ENCODE peak calls at places on chromosomes 6 and 20, in seven cellular contexts. Z is GM13977; G is activated CD8-positive, alpha-beta T cell treated with anti-CD3 and anti-CD28 coated beads for 36 hours; N is pancreas; J is fibroblast of lung; P is fibroblast of the aortic adventitia; D is AG04450. A is an unnamed sample.

GRCh38 chr20:49794336-49795124 is 18.1 kb upstream of the SLC9A8 start:
- DNase-seq in P (no peak), D (no peak), J (no peak), Z (no peak), G (no peak), N (no peak), A (no peak)

GRCh38 chr6:35718354-35718695 is 18.5 kb upstream of the ARMC12 start:
- DNase-seq in D (no peak), J (no peak), P (no peak), Z (no peak), G (no peak), N (no peak), A (no peak)

GRCh38 chr20:672975-673604 is 2.5 kb downstream of the SCRT2 start:
- DNase-seq in N (no peak), D (no peak), J (no peak), Z (no peak), P (no peak), G (peak; percentile 15), A (no peak)

GRCh38 chr20:35121186-35121585 is 25.9 kb downstream of the EDEM2 start:
- DNase-seq in P (no peak), N (no peak), D (no peak), G (no peak), J (no peak), Z (no peak), A (no peak)

GRCh38 chr20:16615199-16615598 is 42.0 kb upstream of the KIF16B start:
- DNase-seq in G (no peak), D (peak; percentile 93), N (no peak), P (peak; percentile 95), Z (no peak), J (peak; percentile 60), A (no peak)

GRCh38 chr20:1420066-1420465 is 27.2 kb upstream of the FKBP1A start:
- DNase-seq in Z (no peak), J (no peak), P (no peak), N (no peak), D (no peak), G (no peak), A (no peak)

GRCh38 chr6:38404900-38405556 is 234.7 kb downstream of the BTBD9 start:
- DNase-seq in Z (no peak), D (no peak), P (peak; percentile 37), J (peak; percentile 39), N (no peak), G (no peak), A (no peak)

GRCh38 chr20:45867811-45868176 is 10.4 kb downstream of the ZSWIM3 start:
- DNase-seq in J (peak; percentile 88), N (no peak), P (peak; percentile 72), D (no peak), Z (no peak), G (no peak), A (no peak)

GRCh38 chr6:23752414-23752813 is 373.6 kb upstream of the NRSN1 start:
- DNase-seq in D (no peak), P (no peak), Z (no peak), G (no peak), N (no peak), J (no peak), A (no peak)

DNA sequence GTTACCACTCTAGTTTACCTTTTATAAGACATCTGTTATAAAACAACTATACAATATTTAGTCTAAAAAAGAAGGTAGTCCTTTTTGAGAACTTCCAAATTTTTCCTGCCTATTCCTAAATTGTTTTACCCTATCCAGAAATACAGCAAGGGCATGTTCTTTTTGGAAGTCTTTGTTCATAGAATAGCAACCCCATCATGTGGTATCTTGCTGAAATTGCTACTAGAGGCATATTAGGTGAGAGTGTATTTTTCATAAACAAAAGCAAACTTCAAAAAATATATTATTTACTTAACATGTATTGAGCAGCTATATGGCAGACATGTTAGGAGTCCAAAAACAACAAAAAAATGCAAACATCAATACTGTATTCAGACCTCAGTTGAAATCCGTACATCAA is 371.8 kb upstream of the NRSN1 start:
- DNase-seq in J (no peak), G (no peak), P (no peak), Z (no peak), D (no peak), N (no peak), A (no peak)
- TF ChIP-seq CTCF in J (no peak), G (no peak), P (no peak), Z (no peak), D (no peak), N (no peak), A (no peak)

DNA sequence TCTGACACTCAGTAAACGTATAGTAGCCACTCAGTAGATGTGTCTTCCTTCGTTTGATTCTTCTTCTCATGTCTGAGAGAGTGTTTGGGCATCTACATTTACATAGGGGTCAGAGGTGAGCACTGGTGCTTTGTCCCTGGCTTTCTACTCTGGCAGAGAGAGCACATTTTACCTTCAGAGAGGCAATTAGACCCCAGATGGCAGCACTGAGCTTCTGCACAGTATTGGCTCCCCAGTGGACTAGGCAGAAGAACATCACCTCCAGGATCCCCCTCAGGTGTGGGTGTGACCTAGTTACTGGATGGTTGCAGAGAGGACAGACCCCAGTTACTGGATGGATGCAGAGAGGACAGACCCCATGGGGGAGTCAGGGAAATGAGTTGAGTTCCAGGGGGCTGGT is 327.2 kb downstream of the DHX35 start:
- DNase-seq in G (peak; percentile 20), Z (peak; percentile 34), N (no peak), D (no peak), P (no peak), J (no peak), A (peak; percentile 20)
- TF ChIP-seq CTCF in G (peak; percentile 24), Z (peak; percentile 53), N (no peak), D (no peak), P (no peak), J (no peak), A (peak; percentile 52)

GRCh38 chr6:112296694-112297093 is 42.3 kb upstream of the LAMA4 start:
- DNase-seq in G (no peak), P (no peak), N (no peak), D (no peak), Z (no peak), J (no peak), A (no peak)

GRCh38 chr6:112298021-112298745 is 43.8 kb upstream of the LAMA4 start:
- DNase-seq in G (no peak), D (peak; percentile 69), Z (no peak), N (no peak), P (peak; percentile 92), J (peak; percentile 92), A (no peak)

GRCh38 chr6:112300888-112301287 is 46.2 kb upstream of the RFPL4B start:
- DNase-seq in Z (no peak), G (no peak), D (no peak), J (no peak), P (no peak), N (no peak), A (no peak)

GRCh38 chr6:112298816-112299281 is 44.5 kb upstream of the LAMA4 start:
- DNase-seq in G (no peak), Z (no peak), N (no peak), P (peak; percentile 89), D (peak; percentile 45), J (peak; percentile 95), A (no peak)

GRCh38 chr6:112296122-112296521 is 41.8 kb upstream of the LAMA4 start:
- DNase-seq in N (no peak), G (peak; percentile 22), P (peak; percentile 47), Z (no peak), D (no peak), J (peak; percentile 54), A (no peak)
- TF ChIP-seq CTCF in N (no peak), G (no peak), P (peak; percentile 56), Z (peak; percentile 45), D (peak; percentile 59), J (peak; percentile 56), A (peak; percentile 28)

DNA sequence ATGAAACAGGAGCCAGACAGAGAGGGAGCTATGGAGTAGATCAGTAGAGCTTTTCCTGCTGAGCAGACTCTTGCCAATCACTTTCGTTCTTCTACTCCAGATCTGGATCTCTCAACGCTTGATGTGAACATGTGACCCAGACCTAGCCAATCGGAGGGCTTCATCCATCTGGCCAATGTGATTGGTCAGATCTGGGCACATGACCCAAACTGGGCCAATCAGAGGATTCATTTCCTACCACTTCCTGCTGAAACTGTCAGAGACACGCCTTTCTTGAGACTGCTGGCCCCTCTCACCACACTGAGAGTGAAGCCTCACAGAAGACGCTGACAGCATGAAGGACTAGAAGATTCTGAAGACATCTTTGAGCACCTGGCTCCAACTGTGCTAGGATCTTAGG is 44.2 kb upstream of the ZMYND8 start:
- DNase-seq in D (no peak), Z (no peak), N (no peak), J (no peak), P (no peak), G (peak; percentile 33), A (no peak)
- TF ChIP-seq CTCF in D (no peak), Z (no peak), N (no peak), J (no peak), P (no peak), G (no peak), A (no peak)

DNA sequence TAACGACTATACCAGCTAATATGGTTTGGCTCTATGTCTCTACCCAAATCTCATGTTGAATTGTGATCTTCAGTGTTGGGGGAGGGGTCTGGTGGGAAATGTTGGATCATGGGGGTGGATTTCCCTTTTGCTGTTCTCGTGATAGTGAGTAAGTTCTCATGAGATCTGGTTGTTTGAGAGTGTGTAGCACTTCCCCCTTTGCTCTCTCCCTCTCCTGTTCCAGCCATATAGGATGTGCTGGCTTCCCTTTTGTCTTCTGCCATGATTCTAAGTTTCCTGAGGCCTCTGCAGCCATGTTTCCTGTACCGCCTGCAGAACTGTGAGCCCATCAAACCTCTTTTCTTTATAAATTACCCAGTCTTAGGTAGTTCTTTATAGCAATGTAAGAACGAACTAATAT is 61.8 kb upstream of the NEDD9 start:
- DNase-seq in J (no peak), P (no peak), Z (no peak), G (no peak), N (no peak), D (no peak), A (no peak)
- TF ChIP-seq CTCF in J (no peak), P (no peak), Z (no peak), G (no peak), N (no peak), D (no peak), A (no peak)

GRCh38 chr6:138278326-138278725 is 60.0 kb upstream of the PBOV1 start:
- DNase-seq in G (no peak), J (peak; percentile 23), P (peak; percentile 41), Z (no peak), D (no peak), N (no peak), A (no peak)
- TF ChIP-seq CTCF in G (no peak), J (peak; percentile 22), P (peak; percentile 50), Z (no peak), D (peak; percentile 31), N (no peak), A (no peak)